ENCODE peak calls at places on chromosomes 6 and 20, in ten cellular contexts. G is fibroblast of the aortic adventitia, Q is cardiac fibroblast, T is right atrium auricular region, I is transverse colon, D is nephron progenitor cell, L is AG09319, P is Calu3, S is B cell, Y is upper lobe of right lung. Z is an unnamed sample.

GRCh38 chr20:22974354-22974753 is 60.8 kb upstream of the SSTR4 start:
- DNase-seq in T (no peak), D (no peak), I (peak; percentile 12), Q (peak; percentile 56), L (no peak), Y (no peak), S (no peak), P (peak; percentile 1), G (peak; percentile 17), Z (no peak)

GRCh38 chr20:4135385-4136077 is 120.2 kb upstream of the RNF24 start:
- DNase-seq in S (no peak), Y (no peak), D (no peak), T (no peak), Q (peak; percentile 99), L (peak; percentile 90), I (peak; percentile 30), G (peak; percentile 98), P (peak; percentile 83), Z (no peak)

GRCh38 chr6:160979063-160979708 is 12.4 kb upstream of the MAP3K4 start:
- DNase-seq in L (no peak), S (no peak), I (no peak), T (no peak), Q (no peak), G (peak; percentile 61), P (no peak), Y (no peak), D (no peak), Z (no peak)

GRCh38 chr6:90103056-90103793 is 193.4 kb downstream of the BACH2 start:
- DNase-seq in G (no peak), Y (no peak), S (peak; percentile 58), L (no peak), P (no peak), I (no peak), Q (no peak), D (no peak), T (no peak), Z (no peak)

GRCh38 chr20:5211803-5212714 is 85.3 kb downstream of the CDS2 start:
- DNase-seq in Q (no peak), T (no peak), D (no peak), Y (no peak), G (no peak), S (no peak), P (no peak), L (no peak), I (no peak), Z (no peak)

GRCh38 chr6:38215225-38215624 is 395.7 kb downstream of the ZFAND3 start:
- DNase-seq in L (no peak), S (no peak), G (no peak), D (no peak), Q (no peak), Y (no peak), I (no peak), P (no peak), T (no peak), Z (no peak)

GRCh38 chr6:51028271-51028670 is 209.6 kb downstream of the TFAP2B start:
- DNase-seq in I (no peak), Q (peak; percentile 7), P (no peak), L (no peak), S (no peak), T (no peak), D (no peak), Y (no peak), G (peak; percentile 7), Z (no peak)

GRCh38 chr6:157452096-157452495 is 71.1 kb downstream of the ZDHHC14 start:
- DNase-seq in D (no peak), S (no peak), Y (no peak), G (no peak), Q (no peak), T (no peak), P (no peak), L (no peak), I (no peak), Z (no peak)

GRCh38 chr6:154754152-154754551 is 20.9 kb downstream of the SCAF8 start:
- DNase-seq in Q (peak; percentile 55), P (no peak), Y (no peak), D (no peak), S (no peak), G (peak; percentile 74), T (no peak), L (no peak), I (no peak), Z (no peak)

GRCh38 chr6:1767481-1768246 is 157.9 kb downstream of the FOXC1 start:
- DNase-seq in L (peak; percentile 81), T (peak; percentile 82), D (no peak), G (peak; percentile 73), P (peak; percentile 29), Q (peak; percentile 71), Y (no peak), S (no peak), I (no peak), Z (no peak)

GRCh38 chr20:63885264-63886053 is 9.5 kb upstream of the DNAJC5 start:
- DNase-seq in Y (no peak), T (no peak), L (no peak), P (no peak), I (peak; percentile 34), Q (no peak), S (no peak), D (no peak), G (no peak), Z (no peak)

GRCh38 chr20:53582574-53583351 is 10.9 kb downstream of the ZNF217 start:
- DNase-seq in T (peak; percentile 75), L (peak; percentile 80), D (no peak), Q (peak; percentile 99), G (peak; percentile 95), Y (no peak), I (no peak), S (no peak), P (peak; percentile 49), Z (no peak)

GRCh38 chr20:53581444-53582311 is 12.0 kb downstream of the ZNF217 start:
- DNase-seq in G (no peak), S (no peak), I (peak; percentile 65), Q (no peak), L (no peak), P (no peak), D (no peak), Y (peak; percentile 63), T (peak; percentile 58), Z (no peak)

GRCh38 chr20:53586640-53587039 is 7.0 kb downstream of the ZNF217 start:
- DNase-seq in I (peak; percentile 12), L (no peak), Y (no peak), T (no peak), P (no peak), G (no peak), S (no peak), D (no peak), Q (no peak), Z (no peak)
- TF ChIP-seq CTCF in I (no peak), L (no peak), Y (no peak), T (no peak), P (no peak), G (no peak), S (no peak), D (no peak), Q (no peak), Z (no peak)

GRCh38 chr6:548091-548490 is 108.8 kb downstream of the HUS1B start:
- DNase-seq in Y (no peak), Q (no peak), I (no peak), S (no peak), G (no peak), T (no peak), D (no peak), P (no peak), L (no peak), Z (no peak)
- TF ChIP-seq CTCF in Y (no peak), Q (no peak), I (no peak), S (no peak), G (no peak), T (no peak), D (no peak), P (no peak), L (no peak), Z (no peak)

GRCh38 chr6:52087498-52087999 is at the start of gene PKHD1:
- DNase-seq in T (no peak), Q (no peak), P (peak; percentile 73), Y (no peak), S (no peak), D (no peak), G (peak; percentile 4), I (peak; percentile 25), L (no peak), Z (no peak)
- TF ChIP-seq CTCF in T (peak; percentile 27), Q (no peak), P (peak; percentile 53), Y (peak; percentile 28), S (no peak), D (peak; percentile 40), G (peak; percentile 29), I (peak; percentile 34), L (peak; percentile 28), Z (peak; percentile 68)

DNA sequence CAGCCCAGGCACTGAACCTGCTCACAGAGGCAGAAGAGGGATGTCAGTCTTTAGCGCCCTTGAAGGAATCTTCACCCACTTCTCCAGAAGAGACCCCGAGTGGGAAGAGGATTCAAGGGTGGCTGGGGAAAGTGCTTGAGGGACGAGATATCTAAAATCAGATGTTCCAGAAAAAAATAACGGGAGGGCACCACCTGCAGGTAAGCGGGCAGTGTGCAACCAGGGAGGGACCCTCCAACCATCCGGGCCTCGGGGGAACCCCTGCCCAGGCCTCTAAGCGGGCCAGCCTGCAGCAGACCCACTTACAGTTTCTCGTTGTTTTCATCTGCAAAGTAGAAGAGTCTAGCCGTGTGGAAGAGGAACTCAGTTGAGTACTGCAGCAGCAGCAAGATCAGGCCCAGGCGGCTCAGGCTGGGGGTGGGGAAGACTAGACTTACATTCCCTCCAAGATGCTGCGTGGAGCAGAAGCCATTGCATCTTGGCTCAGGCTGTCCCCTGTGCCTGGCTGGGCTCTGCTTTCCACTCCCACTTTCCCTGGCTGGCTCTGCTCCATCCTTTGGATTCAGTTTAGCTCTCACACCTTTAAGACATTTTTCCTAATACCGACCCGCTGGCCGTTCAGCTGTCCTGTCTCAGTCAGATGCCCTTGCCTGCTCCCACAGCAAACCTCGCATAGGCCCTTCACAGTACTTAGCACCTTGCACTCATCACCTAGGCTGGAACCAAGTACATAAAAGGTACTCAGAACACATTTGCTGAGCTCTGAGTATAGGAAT is 70.9 kb downstream of the TRAM2 start:
- DNase-seq in L (no peak), G (no peak), D (no peak), P (no peak), Y (no peak), Q (no peak), S (peak; percentile 33), I (no peak), T (no peak), Z (no peak)
- TF ChIP-seq CTCF in L (no peak), G (peak; percentile 1), D (no peak), P (no peak), Y (no peak), Q (peak; percentile 8), S (peak; percentile 53), I (no peak), T (no peak), Z (no peak)

GRCh38 chr20:407097-407952 is 774 bp upstream of the RBCK1 start:
- DNase-seq in P (peak; percentile 71), S (peak; percentile 58), T (peak; percentile 81), L (peak; percentile 44), Y (peak; percentile 91), Q (peak; percentile 81), G (peak; percentile 76), D (peak; percentile 83), I (peak; percentile 80), Z (peak; percentile 61)
- TF ChIP-seq CTCF in P (peak; percentile 24), S (peak; percentile 64), T (no peak), L (peak; percentile 30), Y (peak; percentile 27), Q (peak; percentile 30), G (peak; percentile 27), D (peak; percentile 17), I (no peak), Z (peak; percentile 32)

Z was measured in progenitor cell of endocrine pancreas.